ENCODE peak calls at places on chromosomes 16 and 17, in ten cellular contexts. D is epithelial cell of esophagus, H is mesothelial cell of epicardium, C is H1, V is uterus, F is cardiac muscle cell, U is endothelial cell, M is heart left ventricle, L is glutamatergic neuron, R is coronary artery. A is an unnamed sample.

GRCh38 chr17:73142763-73143395 is 21.9 kb upstream of the SSTR2 start:
- DNase-seq in V (no peak), U (no peak), M (no peak), L (no peak), D (no peak), H (no peak), C (no peak), F (no peak), R (no peak), A (no peak)

GRCh38 chr16:66458292-66458691 is 31.2 kb downstream of the BEAN1 start:
- DNase-seq in R (no peak), M (no peak), F (no peak), V (no peak), C (no peak), L (no peak), H (no peak), D (no peak), U (no peak), A (no peak)

GRCh38 chr16:31713945-31714898 is 159.4 kb upstream of the ZNF267 start:
- DNase-seq in V (no peak), D (peak), L (peak), F (peak), H (no peak), C (peak), U (peak), R (no peak), M (no peak), A (peak)

GRCh38 chr16:23182675-23183485 is at the start of gene SCNN1G:
- DNase-seq in H (no peak), V (no peak), U (peak), M (peak), L (peak), F (peak), R (no peak), D (no peak), C (no peak), A (peak)

GRCh38 chr16:17474572-17474971 is 3.8 kb upstream of the XYLT1 start:
- DNase-seq in V (no peak), U (no peak), R (no peak), H (no peak), M (no peak), F (no peak), D (no peak), C (no peak), L (no peak), A (peak)

GRCh38 chr17:16493470-16494048 is 1.6 kb upstream of the LRRC75A start:
- DNase-seq in C (no peak), R (no peak), U (no peak), D (no peak), F (no peak), M (no peak), L (no peak), H (no peak), V (no peak), A (no peak)

GRCh38 chr16:87442581-87442966 is 50.2 kb downstream of the ZCCHC14 start:
- DNase-seq in U (no peak), M (no peak), V (no peak), H (no peak), F (no peak), R (no peak), L (no peak), D (no peak), C (no peak), A (no peak)

GRCh38 chr16:67713647-67714273 is 5.4 kb downstream of the GFOD2 start:
- DNase-seq in U (no peak), H (no peak), L (no peak), C (no peak), F (no peak), D (no peak), M (no peak), V (no peak), R (no peak), A (no peak)

GRCh38 chr17:46769531-46770438 is 48.7 kb downstream of the WNT3 start:
- DNase-seq in U (no peak), L (no peak), R (no peak), F (no peak), V (no peak), H (no peak), C (no peak), D (no peak), M (no peak), A (peak)

GRCh38 chr17:51677875-51678274 is 417.5 kb downstream of the UTP18 start:
- DNase-seq in F (no peak), D (no peak), U (no peak), V (no peak), C (no peak), L (no peak), M (no peak), R (no peak), H (no peak), A (no peak)

GRCh38 chr16:85392756-85393673 is 220.1 kb upstream of the GSE1 start:
- DNase-seq in D (no peak), L (peak), F (no peak), H (peak), V (no peak), U (peak), M (peak), R (no peak), C (no peak), A (no peak)

GRCh38 chr16:2200313-2200712 is 3.9 kb upstream of the CASKIN1 start:
- DNase-seq in M (no peak), D (no peak), C (no peak), L (no peak), H (no peak), R (no peak), F (no peak), U (no peak), V (no peak), A (no peak)

GRCh38 chr17:41322264-41322902 is 6.9 kb upstream of the KRTAP17-1 start:
- DNase-seq in R (no peak), L (no peak), V (no peak), C (no peak), H (no peak), M (no peak), U (no peak), F (peak), D (peak), A (peak)

GRCh38 chr17:34254651-34255380 is at the start of gene CCL2:
- DNase-seq in R (no peak), C (peak), D (peak), V (peak), F (peak), H (peak), U (peak), M (peak), L (peak), A (no peak)

GRCh38 chr16:46972429-46972970 is 974 bp downstream of the DNAJA2 start:
- DNase-seq in H (no peak), U (no peak), F (peak), D (peak), C (no peak), L (no peak), M (no peak), R (no peak), V (no peak), A (peak)

GRCh38 chr16:88378836-88379693 is 3.7 kb upstream of the ZNF469 start:
- DNase-seq in L (peak), H (no peak), D (no peak), U (no peak), F (no peak), R (no peak), V (no peak), C (no peak), M (peak), A (no peak)

GRCh38 chr17:72434991-72435618 is 314.3 kb downstream of the SOX9 start:
- DNase-seq in U (no peak), V (no peak), L (no peak), D (peak), M (no peak), F (no peak), C (no peak), R (no peak), H (no peak), A (no peak)

GRCh38 chr17:80605326-80606066 is 60.9 kb downstream of the RPTOR start:
- DNase-seq in F (no peak), V (no peak), C (no peak), L (no peak), D (peak), U (no peak), H (no peak), M (no peak), R (no peak), A (peak)

GRCh38 chr17:80786470-80786869 is 205.2 kb upstream of the CHMP6 start:
- DNase-seq in C (no peak), H (no peak), F (no peak), M (no peak), R (peak), L (no peak), D (no peak), V (no peak), U (no peak), A (no peak)

GRCh38 chr17:66661411-66661843 is 173.5 kb upstream of the CACNG5 start:
- DNase-seq in D (peak), F (no peak), U (no peak), R (no peak), C (no peak), H (no peak), V (no peak), L (no peak), M (peak), A (peak)

GRCh38 chr17:60959011-60959410 is 281.4 kb downstream of the BCAS3 start:
- DNase-seq in V (no peak), R (no peak), U (no peak), H (no peak), F (no peak), D (no peak), C (no peak), L (no peak), M (no peak), A (no peak)

GRCh38 chr16:87145181-87146176 is 171.7 kb downstream of the C16orf95 start:
- DNase-seq in L (no peak), C (no peak), R (no peak), M (no peak), D (no peak), H (no peak), V (no peak), F (no peak), U (no peak), A (no peak)

GRCh38 chr17:71409712-71410111 is 711.1 kb upstream of the SOX9 start:
- DNase-seq in C (no peak), H (no peak), D (peak), M (no peak), U (no peak), V (no peak), L (no peak), R (no peak), F (no peak), A (no peak)

GRCh38 chr16:68072038-68072695 is 13.0 kb upstream of the NFATC3 start:
- DNase-seq in F (no peak), R (no peak), U (no peak), H (no peak), M (no peak), C (no peak), V (peak), D (peak), L (no peak), A (no peak)

GRCh38 chr17:1455291-1455747 is 713 bp downstream of the CRK start:
- DNase-seq in F (peak), C (no peak), H (no peak), M (peak), V (peak), L (peak), D (peak), R (peak), U (peak), A (peak)

GRCh38 chr16:54936086-54936978 is 5.7 kb downstream of the IRX5 start:
- DNase-seq in U (peak), C (no peak), R (no peak), M (peak), F (peak), D (peak), V (no peak), L (peak), H (no peak), A (no peak)

DNA sequence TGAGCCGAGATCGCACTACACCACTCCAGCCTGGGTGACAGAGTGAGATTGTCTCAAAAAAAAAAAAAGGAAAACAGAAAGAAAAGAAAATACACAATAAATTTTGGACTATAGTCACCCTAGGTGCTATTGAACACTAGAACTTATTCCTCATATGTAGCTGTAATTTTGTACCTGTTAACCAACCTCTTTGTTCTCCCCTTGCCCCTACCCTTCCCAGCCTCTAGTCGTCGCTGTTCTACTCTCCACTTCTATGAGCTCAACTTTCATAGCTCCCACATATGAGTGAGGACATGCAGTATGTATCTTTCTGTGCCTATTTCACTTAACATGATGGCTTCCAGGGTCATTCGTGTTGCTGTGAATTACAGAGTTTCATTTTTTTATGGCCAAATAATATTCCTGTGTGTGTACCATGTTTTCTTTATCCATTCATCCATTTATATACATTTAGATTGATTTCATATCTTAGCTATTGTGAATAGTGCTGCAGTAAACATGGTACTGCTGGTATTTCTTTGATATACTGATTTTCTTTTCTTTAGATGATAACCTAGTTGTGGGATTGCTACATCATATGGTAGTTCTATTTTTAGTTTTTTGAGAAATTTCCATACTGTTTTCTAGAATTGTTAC is 28.3 kb downstream of the VPS35L start:
- DNase-seq in M (no peak), U (peak), D (peak), V (no peak), L (peak), R (no peak), C (no peak), H (no peak), F (peak), A (no peak)
- TF ChIP-seq CTCF in M (peak), U (peak), D (peak), V (peak), L (peak), R (peak), C (peak), H (peak), F (peak), A (peak)

DNA sequence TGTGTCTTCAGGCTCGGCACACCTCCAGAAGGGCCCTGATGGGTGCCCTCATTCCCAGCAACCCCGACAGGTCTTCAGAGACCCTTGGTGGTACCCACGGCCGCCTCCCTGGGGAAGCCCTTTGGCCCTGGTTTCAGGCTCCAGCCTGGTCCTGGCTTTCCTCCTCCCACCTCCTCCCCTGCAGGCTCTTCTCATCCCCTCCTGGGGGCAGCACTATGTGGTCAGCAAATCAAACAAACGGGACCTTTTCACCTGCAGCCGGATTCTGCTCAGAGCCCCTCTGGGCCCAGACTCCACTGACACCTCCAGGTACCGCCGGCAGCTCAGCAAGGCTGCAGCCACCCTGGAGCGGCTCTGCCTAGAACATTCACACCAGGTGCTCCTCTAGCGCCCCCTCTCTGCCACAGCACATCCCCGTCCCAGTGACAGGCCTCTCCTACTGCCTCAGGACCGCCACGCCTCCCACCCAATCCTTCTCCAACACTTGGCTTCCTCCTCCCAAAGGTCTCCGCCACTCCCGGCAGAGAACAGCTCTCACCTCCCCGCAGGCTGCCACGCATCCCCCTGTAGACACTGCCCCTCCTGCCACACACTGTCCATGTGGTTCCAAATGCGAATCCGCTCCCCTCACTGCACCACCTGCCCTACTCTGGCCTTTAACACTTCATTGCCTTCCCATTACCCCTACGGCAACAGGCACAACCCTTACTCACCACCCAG is 12.0 kb downstream of the CORO7 start:
- DNase-seq in C (peak), R (no peak), D (peak), L (peak), U (peak), M (no peak), H (no peak), F (peak), V (peak), A (no peak)
- TF ChIP-seq CTCF in C (peak), R (peak), D (peak), L (peak), U (peak), M (peak), H (peak), F (peak), V (peak), A (peak)

DNA sequence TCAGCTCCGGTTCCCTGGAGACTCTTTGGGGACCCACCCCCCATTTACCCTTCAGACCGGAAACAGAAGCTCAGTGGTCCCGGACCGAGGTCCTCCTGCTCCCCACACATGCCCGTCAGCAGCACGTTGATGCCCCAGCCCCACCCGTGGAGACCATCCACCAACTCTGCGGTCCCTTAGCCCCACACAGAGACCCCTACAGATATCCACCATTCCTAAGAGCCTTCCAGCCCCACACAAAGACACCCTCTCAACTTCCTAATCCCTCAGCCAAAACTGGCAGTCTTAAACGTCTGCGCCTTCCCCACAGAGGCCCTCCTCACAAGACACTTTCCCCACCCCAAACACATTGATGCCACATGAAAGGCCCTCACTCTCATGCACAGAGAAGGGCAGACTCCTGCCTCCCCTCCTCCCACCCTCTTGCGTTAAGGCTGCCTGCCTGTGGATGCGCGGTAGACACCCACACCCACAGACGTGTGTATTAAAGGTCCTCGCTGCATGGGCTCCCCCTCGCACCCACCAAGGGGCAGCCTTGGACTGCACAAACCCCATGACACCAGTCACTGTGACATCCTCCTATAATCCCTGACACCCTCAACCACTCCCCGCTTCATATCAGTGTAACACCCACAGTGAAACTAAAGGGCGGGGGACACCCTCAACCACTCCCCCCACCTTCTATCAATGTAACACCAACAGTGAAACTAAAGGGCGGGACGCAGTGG is 58.2 kb upstream of the RPH3AL start:
- DNase-seq in L (peak), F (no peak), R (no peak), U (no peak), D (peak), M (no peak), H (no peak), C (no peak), V (peak), A (no peak)
- TF ChIP-seq CTCF in L (no peak), F (no peak), R (no peak), U (no peak), D (no peak), M (no peak), H (no peak), C (no peak), V (no peak), A (no peak)

GRCh38 chr16:69182730-69183416 is 4.1 kb upstream of the SNTB2 start:
- DNase-seq in R (no peak), F (no peak), H (no peak), M (no peak), D (peak), U (no peak), C (no peak), L (peak), V (no peak), A (no peak)
- TF ChIP-seq CTCF in R (no peak), F (no peak), H (no peak), M (no peak), D (no peak), U (no peak), C (no peak), L (no peak), V (no peak), A (no peak)

DNA sequence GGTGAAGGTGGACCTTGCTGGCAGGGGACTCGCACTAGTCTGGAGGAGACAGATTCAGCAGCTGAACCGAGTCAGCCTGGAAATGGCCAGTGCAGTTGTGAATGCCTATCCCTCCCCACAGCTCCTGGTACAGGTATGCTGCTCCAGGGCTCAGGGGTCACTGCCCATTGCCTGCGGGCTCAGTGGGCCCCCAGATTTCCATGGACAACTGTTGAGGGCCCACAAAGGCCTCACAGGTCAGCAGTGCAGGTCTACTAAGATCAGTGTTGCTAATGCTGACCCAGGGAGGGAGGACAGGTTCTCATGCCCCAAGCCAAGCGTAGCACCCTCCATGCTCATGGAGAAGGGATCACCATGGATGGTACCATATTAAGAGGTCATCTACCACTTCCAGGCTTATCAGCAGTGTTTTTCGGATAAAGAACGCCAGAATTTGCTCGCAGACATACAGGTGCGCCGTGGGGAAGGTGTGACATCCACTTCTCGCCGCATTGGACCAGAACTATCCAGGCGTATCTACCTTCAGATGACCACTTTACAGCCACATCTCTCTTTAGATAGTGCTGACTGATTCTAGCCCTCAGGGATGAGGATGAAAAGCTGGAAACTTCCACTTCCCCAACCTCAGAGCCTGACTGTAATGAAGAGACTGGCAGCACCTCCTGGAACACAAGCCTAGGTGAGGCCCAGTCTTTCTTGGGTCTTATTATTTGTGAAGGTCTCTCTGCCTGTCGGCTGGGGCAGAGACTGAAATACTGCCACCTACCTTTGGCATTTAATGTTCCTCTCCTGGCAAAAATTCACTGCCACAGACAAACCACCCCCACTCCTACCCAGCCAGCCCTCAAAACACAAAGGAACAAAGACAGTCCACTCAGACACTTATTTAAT is 7.6 kb downstream of the EME1 start:
- DNase-seq in V (no peak), L (no peak), C (no peak), F (no peak), R (no peak), U (no peak), H (no peak), D (no peak), M (no peak), A (no peak)
- TF ChIP-seq CTCF in V (no peak), L (no peak), C (peak), F (no peak), R (no peak), U (no peak), H (no peak), D (peak), M (no peak), A (peak)